ENCODE peak calls at places on chromosomes 12 and 14, in seven cellular contexts. A, X, B, S, H, G and R are unnamed samples.

GRCh38 chr12:105409881-105410471 is 79.5 kb downstream of the C12orf75 start:
- DNase-seq in A (peak), X (peak), B (no peak), S (no peak), H (no peak), G (peak), R (peak)

GRCh38 chr12:125503128-125503527 is 437.9 kb downstream of the AACS start:
- DNase-seq in A (no peak), X (no peak), B (no peak), S (no peak), H (no peak), G (no peak), R (no peak)

GRCh38 chr12:128578045-128578444 is 245.7 kb downstream of the SLC15A4 start:
- DNase-seq in A (no peak), X (no peak), B (no peak), S (no peak), H (no peak), G (no peak), R (no peak)

GRCh38 chr12:64390275-64390851 is at the start of gene C12orf56:
- DNase-seq in A (no peak), X (no peak), B (no peak), S (peak), H (peak), G (no peak), R (no peak)

GRCh38 chr12:124440841-124441381 is 126.5 kb downstream of the NCOR2 start:
- DNase-seq in A (peak), X (no peak), B (peak), S (no peak), H (no peak), G (no peak), R (no peak)

GRCh38 chr12:6872073-6873048 is 742 bp downstream of the SPSB2 start:
- DNase-seq in A (peak), X (peak), B (peak), S (peak), H (peak), G (peak), R (peak)

GRCh38 chr14:79809849-79810612 is 401.3 kb downstream of the DIO2 start:
- DNase-seq in A (peak), X (no peak), B (peak), S (peak), H (no peak), G (no peak), R (no peak)

GRCh38 chr14:39734306-39734705 is 302.1 kb upstream of the FBXO33 start:
- DNase-seq in A (no peak), X (no peak), B (no peak), S (no peak), H (no peak), G (no peak), R (no peak)

GRCh38 chr12:93387780-93388179 is 10.1 kb downstream of the NUDT4 start:
- DNase-seq in A (peak), X (no peak), B (no peak), S (no peak), H (no peak), G (no peak), R (no peak)

GRCh38 chr12:114404451-114405198 is 1.3 kb downstream of the TBX5 start:
- DNase-seq in A (peak), X (no peak), B (no peak), S (peak), H (no peak), G (no peak), R (no peak)

GRCh38 chr14:38199768-38200167 is 7.9 kb upstream of the SSTR1 start:
- DNase-seq in A (peak), X (no peak), B (no peak), S (no peak), H (no peak), G (no peak), R (no peak)

GRCh38 chr14:55500219-55500701 is 59.8 kb upstream of the TBPL2 start:
- DNase-seq in A (no peak), X (no peak), B (no peak), S (peak), H (no peak), G (no peak), R (no peak)

GRCh38 chr14:64089920-64090319 is 204.3 kb downstream of the ESR2 start:
- DNase-seq in A (no peak), X (no peak), B (no peak), S (peak), H (no peak), G (no peak), R (no peak)

GRCh38 chr12:80353254-80353653 is 90.8 kb upstream of the PTPRQ start:
- DNase-seq in A (peak), X (no peak), B (no peak), S (no peak), H (no peak), G (no peak), R (no peak)

GRCh38 chr14:23306412-23307145 is at the start of gene BCL2L2:
- DNase-seq in A (peak), X (peak), B (peak), S (peak), H (peak), G (no peak), R (no peak)

GRCh38 chr12:122283680-122284079 is 17.4 kb upstream of the VPS33A start:
- DNase-seq in A (no peak), X (no peak), B (no peak), S (no peak), H (no peak), G (no peak), R (no peak)

GRCh38 chr14:91892918-91893527 is 25.7 kb upstream of the TC2N start:
- DNase-seq in A (no peak), X (no peak), B (no peak), S (peak), H (no peak), G (no peak), R (no peak)

DNA sequence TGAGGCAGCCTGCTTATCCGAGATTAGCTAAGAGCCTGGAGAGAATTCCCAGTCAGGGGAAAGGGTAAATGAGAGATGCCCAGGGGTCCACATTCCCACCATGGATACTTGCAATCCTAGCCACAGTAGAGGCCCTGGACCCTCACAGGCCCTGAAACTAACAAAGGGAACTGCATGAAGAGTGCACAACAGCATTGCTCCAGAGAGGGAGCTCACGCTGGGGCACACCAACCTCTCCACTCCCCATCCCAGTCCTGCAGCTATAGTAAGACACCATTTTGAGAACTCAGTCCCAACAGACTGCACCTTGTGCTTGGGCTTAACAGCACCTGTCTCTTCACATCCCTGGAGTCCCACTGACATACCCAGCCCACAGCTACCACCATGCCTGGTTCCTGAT is 30.5 kb downstream of the CEP83 start:
- DNase-seq in A (no peak), X (no peak), B (no peak), S (peak), H (no peak), G (no peak), R (no peak)
- H3K4me3 ChIP-seq in A (no peak), X (no peak), B (no peak), S (no peak), H (no peak), G (no peak), R (no peak)

GRCh38 chr12:11731455-11731854 is 82.0 kb downstream of the ETV6 start:
- DNase-seq in A (peak), X (no peak), B (no peak), S (no peak), H (no peak), G (no peak), R (no peak)
- H3K4me3 ChIP-seq in A (no peak), X (no peak), B (no peak), S (no peak), H (no peak), G (no peak), R (peak)

GRCh38 chr14:103111297-103111981 is 11.8 kb upstream of the TNFAIP2 start:
- DNase-seq in A (no peak), X (no peak), B (no peak), S (no peak), H (no peak), G (no peak), R (no peak)

GRCh38 chr14:103110681-103111296 is 12.5 kb upstream of the TNFAIP2 start:
- DNase-seq in A (no peak), X (no peak), B (peak), S (peak), H (no peak), G (no peak), R (no peak)

GRCh38 chr14:103108749-103109207 is 14.3 kb downstream of the EXOC3L4 start:
- DNase-seq in A (no peak), X (no peak), B (no peak), S (peak), H (no peak), G (no peak), R (no peak)

GRCh38 chr14:103107941-103108748 is 13.6 kb downstream of the EXOC3L4 start:
- DNase-seq in A (no peak), X (no peak), B (no peak), S (no peak), H (no peak), G (no peak), R (no peak)

GRCh38 chr14:103109789-103110415 is 13.4 kb upstream of the TNFAIP2 start:
- DNase-seq in A (peak), X (no peak), B (no peak), S (peak), H (no peak), G (no peak), R (no peak)
- H3K4me3 ChIP-seq in A (no peak), X (no peak), B (no peak), S (peak), H (no peak), G (no peak), R (no peak)

DNA sequence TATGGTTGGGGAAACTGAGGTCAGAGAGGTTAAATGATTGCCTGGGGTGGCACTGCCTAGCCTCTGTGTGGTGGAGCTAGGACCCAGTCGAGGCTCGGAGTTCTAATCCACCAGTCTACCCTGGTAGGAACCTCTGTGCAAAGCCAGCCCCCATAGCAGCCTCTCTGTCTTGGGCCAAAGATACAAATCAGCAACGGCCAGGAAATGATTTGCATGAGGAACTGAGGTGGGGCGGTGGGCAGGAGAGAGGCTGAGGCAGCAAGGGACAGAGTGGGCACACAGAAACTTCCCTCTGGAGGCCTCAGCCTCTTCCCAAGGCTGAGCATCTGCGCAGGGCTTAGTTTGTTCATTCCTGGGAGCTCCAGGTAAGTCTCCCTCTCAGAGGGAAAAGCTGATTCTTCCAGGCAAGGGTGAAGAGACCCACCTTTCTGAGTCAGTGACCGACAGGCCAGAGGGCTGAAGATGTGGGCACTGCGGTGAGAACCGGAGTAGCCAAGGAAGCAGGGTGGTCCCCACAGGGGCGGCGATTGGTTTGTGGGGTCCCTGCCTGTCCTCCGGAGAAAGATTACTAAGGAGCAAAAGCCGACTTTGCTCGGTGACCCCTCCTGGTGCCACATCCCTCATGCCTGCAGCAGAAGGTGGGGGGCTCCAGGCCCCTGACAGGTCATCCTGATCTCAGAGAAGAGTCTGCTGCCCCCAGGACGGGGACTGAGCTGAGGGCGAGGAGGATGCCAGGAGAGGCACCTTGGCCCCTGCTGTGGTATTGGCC is 134.6 kb downstream of the CACNA1C start:
- DNase-seq in A (no peak), X (no peak), B (no peak), S (no peak), H (no peak), G (no peak), R (no peak)
- H3K4me3 ChIP-seq in A (no peak), X (no peak), B (no peak), S (no peak), H (no peak), G (no peak), R (no peak)

GRCh38 chr12:99392091-99392850 is 255.3 kb upstream of the GARIN6 start:
- DNase-seq in A (no peak), X (no peak), B (no peak), S (no peak), H (no peak), G (no peak), R (no peak)
- H3K4me3 ChIP-seq in A (no peak), X (no peak), B (no peak), S (no peak), H (no peak), G (no peak), R (no peak)

GRCh38 chr14:29896354-29896768 is 31.3 kb downstream of the PRKD1 start:
- DNase-seq in A (no peak), X (no peak), B (peak), S (no peak), H (no peak), G (no peak), R (no peak)

GRCh38 chr14:29905549-29905948 is 22.1 kb downstream of the PRKD1 start:
- DNase-seq in A (no peak), X (no peak), B (no peak), S (no peak), H (no peak), G (no peak), R (no peak)

GRCh38 chr14:29898470-29898869 is 29.2 kb downstream of the PRKD1 start:
- DNase-seq in A (no peak), X (no peak), B (no peak), S (no peak), H (no peak), G (no peak), R (no peak)

GRCh38 chr14:29897181-29897580 is 30.5 kb downstream of the PRKD1 start:
- DNase-seq in A (no peak), X (no peak), B (no peak), S (no peak), H (no peak), G (no peak), R (no peak)

GRCh38 chr14:29900609-29901350 is 26.9 kb downstream of the PRKD1 start:
- DNase-seq in A (no peak), X (no peak), B (no peak), S (no peak), H (no peak), G (no peak), R (no peak)
- H3K4me3 ChIP-seq in A (no peak), X (no peak), B (no peak), S (no peak), H (no peak), G (no peak), R (no peak)

DNA sequence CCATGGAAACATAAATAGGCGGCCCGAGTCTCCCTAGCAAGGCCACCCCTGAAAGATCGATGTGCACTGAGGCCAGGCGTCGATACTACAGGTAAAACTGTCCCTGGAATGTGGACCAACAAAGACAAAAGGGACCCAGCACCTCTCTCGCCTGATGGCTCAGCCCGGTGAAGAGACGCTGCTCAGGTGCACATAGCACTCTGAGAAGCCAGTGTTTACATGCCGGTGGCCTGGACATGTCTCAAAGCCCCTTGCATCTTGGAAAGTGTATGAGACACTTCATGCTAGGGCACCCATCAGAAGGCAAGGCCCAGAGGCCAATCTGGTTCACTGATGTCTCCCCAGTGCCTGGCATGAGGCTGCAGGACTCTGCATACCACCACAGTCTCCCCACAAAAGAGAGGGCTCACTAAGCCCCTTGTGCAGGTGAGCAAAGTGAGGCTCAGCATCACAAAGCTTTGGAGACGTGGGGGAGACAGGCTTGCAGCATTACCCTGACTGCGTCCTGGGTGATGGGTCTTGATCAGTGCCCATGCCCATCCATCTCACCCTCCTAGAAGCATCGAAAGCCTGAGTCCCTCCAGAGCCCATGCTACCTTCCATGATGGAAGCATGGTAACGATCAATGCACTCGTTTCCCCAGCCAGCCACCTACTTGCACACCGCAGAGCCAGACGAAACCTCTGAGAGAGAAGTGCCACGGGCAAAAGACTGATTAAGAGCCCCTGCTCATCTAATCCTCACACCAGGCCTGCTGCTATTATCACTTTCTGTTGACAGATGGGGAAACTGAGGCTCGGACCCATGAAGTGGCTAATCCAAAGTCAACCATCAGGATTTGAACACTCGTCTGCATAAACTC is 16.1 kb downstream of the BCL11B start:
- DNase-seq in A (no peak), X (no peak), B (no peak), S (peak), H (no peak), G (no peak), R (no peak)
- H3K4me3 ChIP-seq in A (no peak), X (no peak), B (no peak), S (no peak), H (no peak), G (peak), R (peak)

GRCh38 chr14:78567343-78567742 is 397.2 kb downstream of the NRXN3 start:
- DNase-seq in A (no peak), X (no peak), B (no peak), S (no peak), H (no peak), G (no peak), R (no peak)

GRCh38 chr14:78566859-78567172 is 396.6 kb downstream of the NRXN3 start:
- DNase-seq in A (no peak), X (no peak), B (no peak), S (no peak), H (no peak), G (no peak), R (no peak)

DNA sequence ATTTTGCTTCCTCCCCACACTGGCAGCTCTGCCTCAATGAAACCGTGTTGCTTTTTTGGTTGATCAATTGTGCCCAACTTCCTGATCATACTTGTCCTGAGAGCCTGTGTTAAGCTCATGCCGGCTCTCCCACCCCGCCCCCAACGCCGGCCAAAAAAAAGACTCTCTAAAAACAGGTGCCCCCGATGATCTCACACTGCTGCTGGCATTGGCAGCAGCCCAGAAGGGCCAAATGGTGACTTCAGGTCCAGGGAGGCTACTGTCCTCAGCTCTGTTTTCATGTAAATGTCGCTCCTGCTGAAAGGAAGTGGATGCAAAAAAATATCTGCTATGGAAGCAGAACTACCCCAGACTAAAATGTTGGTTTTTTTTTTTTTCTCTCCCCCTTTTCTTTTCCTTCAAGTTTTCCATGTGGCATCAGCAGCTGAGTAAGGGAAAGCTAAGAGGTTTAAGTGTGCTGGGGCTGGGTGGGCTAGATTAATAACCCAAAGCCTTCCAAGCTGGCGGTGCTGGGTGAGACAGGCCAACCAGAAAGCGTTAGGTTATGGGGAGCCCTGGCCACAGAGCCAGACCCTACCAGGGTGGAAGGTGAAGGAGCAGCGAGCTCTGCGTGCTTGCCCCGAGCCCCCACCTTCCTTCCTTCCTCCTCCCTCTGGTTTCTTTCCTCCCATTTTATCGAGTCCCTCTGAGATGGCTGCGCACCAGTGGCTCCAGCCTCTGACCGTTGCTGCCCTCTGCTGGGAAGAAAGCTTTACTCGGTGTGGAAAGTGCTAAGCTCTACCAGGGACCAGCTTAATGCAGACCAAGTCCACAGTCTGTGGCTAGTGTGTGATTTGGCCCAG is 396.1 kb downstream of the NRXN3 start:
- DNase-seq in A (peak), X (peak), B (peak), S (peak), H (peak), G (peak), R (peak)
- H3K4me3 ChIP-seq in A (peak), X (no peak), B (no peak), S (peak), H (no peak), G (no peak), R (peak)

GRCh38 chr14:49897965-49898364 is 5.1 kb downstream of the ARF6 start:
- DNase-seq in A (no peak), X (no peak), B (peak), S (no peak), H (no peak), G (no peak), R (no peak)

GRCh38 chr14:49898485-49898884 is 5.6 kb downstream of the ARF6 start:
- DNase-seq in A (no peak), X (peak), B (no peak), S (no peak), H (no peak), G (no peak), R (no peak)

GRCh38 chr14:49896956-49897355 is 4.1 kb downstream of the ARF6 start:
- DNase-seq in A (no peak), X (no peak), B (no peak), S (no peak), H (no peak), G (no peak), R (no peak)

GRCh38 chr14:49895480-49895879 is 2.6 kb downstream of the ARF6 start:
- DNase-seq in A (no peak), X (no peak), B (no peak), S (no peak), H (no peak), G (no peak), R (no peak)

GRCh38 chr14:49897414-49897813 is 4.5 kb downstream of the ARF6 start:
- DNase-seq in A (no peak), X (no peak), B (no peak), S (no peak), H (no peak), G (no peak), R (no peak)
- H3K4me3 ChIP-seq in A (peak), X (no peak), B (peak), S (no peak), H (no peak), G (no peak), R (peak)